ENCODE peak calls at places on chromosomes 3 and 15, in six cellular contexts. Z, T, M, R, G and O are unnamed samples.

GRCh38 chr3:185153170-185153733 is 392 bp upstream of the C3orf70 start:
- DNase-seq in Z (peak), T (no peak), M (no peak), R (no peak), G (no peak), O (peak)

GRCh38 chr3:48186993-48187578 is 1.1 kb downstream of the CDC25A start:
- DNase-seq in Z (no peak), T (peak), M (no peak), R (no peak), G (no peak), O (no peak)

GRCh38 chr3:159266779-159267178 is 464.9 kb downstream of the MFSD1 start:
- DNase-seq in Z (peak), T (peak), M (no peak), R (no peak), G (peak), O (peak)

GRCh38 chr15:87131067-87131466 is 1051.4 kb downstream of the AGBL1 start:
- DNase-seq in Z (no peak), T (no peak), M (no peak), R (no peak), G (no peak), O (no peak)

GRCh38 chr3:144775581-144775980 is 804.0 kb downstream of the DIPK2A start:
- DNase-seq in Z (no peak), T (no peak), M (no peak), R (no peak), G (no peak), O (no peak)

GRCh38 chr3:10746001-10746400 is 70.0 kb upstream of the SLC6A11 start:
- DNase-seq in Z (no peak), T (no peak), M (no peak), R (no peak), G (no peak), O (no peak)

GRCh38 chr15:67146875-67147381 is 81.5 kb downstream of the SMAD3 start:
- DNase-seq in Z (peak), T (peak), M (peak), R (peak), G (no peak), O (no peak)

GRCh38 chr3:188026191-188026968 is 127.6 kb upstream of the LPP start:
- DNase-seq in Z (peak), T (no peak), M (no peak), R (no peak), G (no peak), O (no peak)

GRCh38 chr15:29990035-29990434 is 92.7 kb upstream of the GOLGA8J start:
- DNase-seq in Z (no peak), T (no peak), M (no peak), R (no peak), G (no peak), O (no peak)

GRCh38 chr3:139675327-139675726 is 2.4 kb downstream of the NMNAT3 start:
- DNase-seq in Z (no peak), T (no peak), M (no peak), R (no peak), G (no peak), O (no peak)

GRCh38 chr3:132675408-132675807 is 15.3 kb downstream of the UBA5 start:
- DNase-seq in Z (no peak), T (no peak), M (no peak), R (no peak), G (no peak), O (no peak)

GRCh38 chr15:98874359-98874758 is 133.2 kb downstream of the PGPEP1L start:
- DNase-seq in Z (no peak), T (no peak), M (no peak), R (no peak), G (no peak), O (no peak)

GRCh38 chr3:105629725-105630124 is 239.1 kb downstream of the CBLB start:
- DNase-seq in Z (no peak), T (peak), M (no peak), R (no peak), G (no peak), O (no peak)

GRCh38 chr3:29465836-29466235 is 185.0 kb downstream of the RBMS3 start:
- DNase-seq in Z (no peak), T (peak), M (peak), R (no peak), G (no peak), O (no peak)

GRCh38 chr15:29344474-29344873 is 74.9 kb upstream of the NSMCE3 start:
- DNase-seq in Z (no peak), T (no peak), M (no peak), R (no peak), G (no peak), O (no peak)

GRCh38 chr15:30062881-30063280 is 19.9 kb upstream of the GOLGA8J start:
- DNase-seq in Z (no peak), T (peak), M (no peak), R (no peak), G (no peak), O (no peak)

GRCh38 chr15:74674161-74674560 is 21.7 kb downstream of the EDC3 start:
- DNase-seq in Z (no peak), T (no peak), M (no peak), R (no peak), G (no peak), O (no peak)

GRCh38 chr15:98154863-98155262 is 194.4 kb downstream of the ARRDC4 start:
- DNase-seq in Z (no peak), T (peak), M (no peak), R (no peak), G (no peak), O (no peak)

GRCh38 chr3:32354362-32354778 is 37.3 kb upstream of the CMTM7 start:
- DNase-seq in Z (no peak), T (no peak), M (no peak), R (no peak), G (no peak), O (no peak)

GRCh38 chr3:197525706-197526105 is 30.1 kb downstream of the BDH1 start:
- DNase-seq in Z (no peak), T (peak), M (no peak), R (no peak), G (no peak), O (no peak)

GRCh38 chr15:82763361-82764142 is 42.3 kb downstream of the FSD2 start:
- DNase-seq in Z (no peak), T (no peak), M (no peak), R (no peak), G (no peak), O (no peak)

GRCh38 chr15:78394981-78395619 is 42.9 kb upstream of the IREB2 start:
- DNase-seq in Z (no peak), T (no peak), M (no peak), R (no peak), G (no peak), O (peak)

GRCh38 chr3:184565421-184566211 is 4.0 kb downstream of the EPHB3 start:
- DNase-seq in Z (no peak), T (peak), M (no peak), R (no peak), G (no peak), O (no peak)